ENCODE peak calls at places on chromosomes 12 and 14, in seven cellular contexts. Q is Peyer's patch, T is lower leg skin, O is IMR-90, M is sigmoid colon, H is HCT116, X is A549. U is an unnamed sample.

GRCh38 chr14:57487771-57488170 is 5.9 kb downstream of the CCDC198 start:
- DNase-seq in X (no peak), Q (no peak), H (no peak), O (peak), T (no peak), M (no peak), U (no peak)

GRCh38 chr12:44968960-44969359 is 81.9 kb downstream of the DBX2 start:
- DNase-seq in M (no peak), T (no peak), X (no peak), Q (no peak), H (no peak), O (no peak), U (no peak)

GRCh38 chr14:35234007-35234406 is 58.2 kb upstream of the PSMA6 start:
- DNase-seq in O (peak), T (no peak), M (no peak), X (no peak), H (no peak), Q (no peak), U (no peak)

GRCh38 chr12:113580437-113580836 is 108.8 kb upstream of the LHX5 start:
- DNase-seq in O (no peak), X (no peak), H (no peak), M (no peak), T (no peak), Q (no peak), U (no peak)

GRCh38 chr12:8034802-8035201 is 2.3 kb downstream of the FOXJ2 start:
- DNase-seq in H (no peak), X (no peak), T (no peak), M (no peak), Q (no peak), O (no peak), U (no peak)

GRCh38 chr14:22314183-22314820 is 274.7 kb downstream of the DAD1 start:
- DNase-seq in H (peak), Q (no peak), X (peak), M (no peak), T (no peak), O (peak), U (peak)

GRCh38 chr14:73591690-73592448 is at the start of gene ACOT4:
- DNase-seq in H (no peak), M (peak), O (peak), T (no peak), X (peak), Q (peak), U (no peak)

GRCh38 chr14:66496188-66496807 is 10.1 kb downstream of the CCDC196 start:
- DNase-seq in H (no peak), Q (no peak), M (no peak), X (no peak), O (no peak), T (no peak), U (no peak)

GRCh38 chr12:55997535-55997859 is 421 bp downstream of the SUOX start:
- DNase-seq in H (no peak), T (no peak), O (no peak), M (peak), Q (no peak), X (no peak), U (no peak)

GRCh38 chr14:26276757-26277156 is 321.1 kb downstream of the NOVA1 start:
- DNase-seq in T (no peak), M (no peak), H (no peak), Q (no peak), O (no peak), X (no peak), U (no peak)

GRCh38 chr14:22388669-22389625 is 200.1 kb downstream of the DAD1 start:
- DNase-seq in X (peak), M (no peak), H (no peak), T (no peak), Q (no peak), O (peak), U (peak)

GRCh38 chr12:13171921-13172859 is 24.3 kb upstream of the EMP1 start:
- DNase-seq in O (no peak), Q (no peak), T (no peak), M (no peak), X (peak), H (no peak), U (no peak)

GRCh38 chr12:15788266-15789214 is 648 bp downstream of the EPS8 start:
- DNase-seq in Q (no peak), H (peak), X (peak), O (peak), T (peak), M (peak), U (peak)

GRCh38 chr12:24228980-24229730 is 279.7 kb upstream of the SOX5 start:
- DNase-seq in T (no peak), H (no peak), X (no peak), M (no peak), Q (no peak), O (peak), U (no peak)

GRCh38 chr12:27015730-27016076 is 1.5 kb upstream of the TM7SF3 start:
- DNase-seq in H (peak), X (peak), Q (no peak), M (no peak), T (no peak), O (peak), U (no peak)

GRCh38 chr12:61348871-61349270 is 911.3 kb upstream of the USP15 start:
- DNase-seq in H (no peak), T (no peak), O (no peak), X (no peak), M (no peak), Q (no peak), U (no peak)

GRCh38 chr14:96792581-96792980 is 4.6 kb upstream of the VRK1 start:
- DNase-seq in M (no peak), T (no peak), O (no peak), X (no peak), Q (no peak), H (no peak), U (no peak)

GRCh38 chr14:51663783-51664326 is 12.1 kb downstream of the FRMD6 start:
- DNase-seq in Q (no peak), H (no peak), T (no peak), X (no peak), M (no peak), O (no peak), U (no peak)

GRCh38 chr12:115008951-115009350 is 325.0 kb upstream of the TBX3 start:
- DNase-seq in X (no peak), T (no peak), O (no peak), H (no peak), M (no peak), Q (no peak), U (no peak)

GRCh38 chr14:70666364-70666691 is 24.6 kb downstream of the TTC9 start:
- DNase-seq in H (no peak), O (no peak), X (no peak), M (no peak), T (no peak), Q (no peak), U (no peak)

GRCh38 chr12:59182660-59183455 is 262.6 kb upstream of the LRIG3 start:
- DNase-seq in H (no peak), Q (no peak), X (no peak), O (peak), M (no peak), T (no peak), U (no peak)

GRCh38 chr14:65131176-65131765 is 29.0 kb upstream of the MAX start:
- DNase-seq in X (no peak), Q (no peak), O (peak), H (peak), T (no peak), M (no peak), U (no peak)

GRCh38 chr12:30753761-30754382 is 879 bp downstream of the CAPRIN2 start:
- DNase-seq in O (peak), T (peak), M (no peak), H (no peak), Q (no peak), X (no peak), U (no peak)

GRCh38 chr14:31934767-31935266 is 142.3 kb upstream of the ARHGAP5 start:
- DNase-seq in O (peak), H (peak), X (peak), Q (no peak), M (no peak), T (peak), U (no peak)

GRCh38 chr12:203462-204260 is 10.3 kb downstream of the SLC6A12 start:
- DNase-seq in H (no peak), M (no peak), X (peak), T (no peak), Q (no peak), O (no peak), U (no peak)

GRCh38 chr12:81468206-81468605 is 290.9 kb downstream of the PPFIA2 start:
- DNase-seq in M (no peak), T (no peak), Q (no peak), H (no peak), X (no peak), O (peak), U (no peak)

GRCh38 chr12:115024531-115024930 is 340.6 kb upstream of the TBX3 start:
- DNase-seq in X (no peak), O (no peak), H (no peak), M (no peak), Q (no peak), T (no peak), U (no peak)

GRCh38 chr14:61668267-61668666 is 27.0 kb upstream of the HIF1A start:
- DNase-seq in H (no peak), M (no peak), Q (no peak), X (peak), T (no peak), O (no peak), U (no peak)

GRCh38 chr14:25887251-25887908 is 710.5 kb downstream of the NOVA1 start:
- DNase-seq in M (no peak), H (no peak), Q (no peak), T (no peak), X (no peak), O (no peak), U (no peak)

GRCh38 chr12:57813111-57813970 is 5.2 kb downstream of the AVIL start:
- DNase-seq in T (no peak), M (no peak), H (no peak), O (no peak), X (no peak), Q (no peak), U (no peak)

GRCh38 chr14:89699076-89699475 is 255.5 kb downstream of the EFCAB11 start:
- DNase-seq in M (no peak), X (no peak), T (no peak), Q (no peak), H (no peak), O (no peak), U (no peak)

GRCh38 chr14:89697281-89698060 is 257.1 kb downstream of the EFCAB11 start:
- DNase-seq in M (no peak), X (no peak), Q (no peak), H (no peak), O (no peak), T (no peak), U (no peak)

GRCh38 chr14:89702151-89702936 is 252.2 kb downstream of the EFCAB11 start:
- DNase-seq in T (peak), H (no peak), Q (no peak), X (no peak), M (peak), O (peak), U (peak)

GRCh38 chr14:89695846-89696245 is 258.7 kb downstream of the EFCAB11 start:
- DNase-seq in O (no peak), T (no peak), M (no peak), Q (no peak), H (no peak), X (no peak), U (no peak)

GRCh38 chr14:89701079-89702043 is 253.2 kb downstream of the EFCAB11 start:
- DNase-seq in M (peak), O (peak), T (peak), X (peak), H (peak), Q (peak), U (peak)
- TF ChIP-seq POLR2A in M (no peak), O (no peak), T (no peak), X (no peak), H (no peak), Q (no peak), U (peak)

GRCh38 chr12:72318341-72318740 is 46.2 kb downstream of the TRHDE start:
- DNase-seq in O (no peak), Q (no peak), X (no peak), T (no peak), H (no peak), M (no peak), U (no peak)
- TF ChIP-seq POLR2A in O (no peak), Q (no peak), X (no peak), T (no peak), H (no peak), M (no peak), U (no peak)

GRCh38 chr14:50551877-50552276 is 8.1 kb upstream of the ATL1 start:
- DNase-seq in Q (no peak), T (no peak), X (no peak), H (no peak), M (no peak), O (no peak), U (no peak)

GRCh38 chr14:50544911-50545310 is 12.5 kb upstream of the MAP4K5 start:
- DNase-seq in H (no peak), O (no peak), T (no peak), M (peak), Q (no peak), X (no peak), U (peak)

GRCh38 chr14:50545618-50546017 is 13.2 kb upstream of the MAP4K5 start:
- DNase-seq in T (no peak), Q (no peak), X (no peak), O (no peak), H (no peak), M (no peak), U (no peak)

GRCh38 chr14:50550294-50550693 is 9.7 kb upstream of the ATL1 start:
- DNase-seq in T (no peak), O (no peak), Q (no peak), M (no peak), H (no peak), X (no peak), U (no peak)
- TF ChIP-seq POLR2A in T (no peak), O (no peak), Q (no peak), M (no peak), H (no peak), X (no peak), U (no peak)

DNA sequence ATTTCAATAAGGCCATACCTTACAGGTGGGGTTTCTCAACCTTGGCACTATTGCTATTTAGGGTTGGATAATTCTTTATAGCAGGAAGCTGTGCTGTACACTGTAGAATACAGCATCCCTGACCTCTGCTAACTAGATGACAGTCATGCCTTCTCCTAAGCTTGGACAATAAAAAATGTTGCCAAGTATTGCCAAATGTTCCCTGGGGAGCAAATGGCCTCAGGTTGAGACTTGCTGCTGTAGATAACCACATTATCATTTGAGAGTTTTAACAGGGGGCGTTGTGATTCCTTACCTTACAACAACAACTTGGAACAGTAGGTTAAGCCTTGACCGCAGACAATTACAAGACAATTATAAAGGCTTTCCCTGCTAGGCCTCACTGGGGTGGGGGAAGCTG is 1073.6 kb upstream of the TMEM132C start:
- DNase-seq in H (no peak), X (no peak), O (no peak), T (no peak), Q (no peak), M (no peak), U (no peak)
- TF ChIP-seq POLR2A in H (no peak), X (no peak), O (no peak), T (no peak), Q (no peak), M (no peak), U (no peak)

U was measured in uterus.